ENCODE peak calls at places on chromosomes 11 and 22, in five cellular contexts. W is GM23248, R is HCT116, E is mesendoderm, S is ovary. D is an unnamed sample.

GRCh38 chr22:21688706-21689381 is 23.0 kb downstream of the PPIL2 start:
- DNase-seq in W (no peak), R (no peak), E (no peak), S (no peak), D (no peak)

GRCh38 chr22:26949193-26949592 is 291.8 kb downstream of the MIAT start:
- DNase-seq in W (peak; percentile 45), R (no peak), E (peak; percentile 15), S (peak; percentile 20), D (no peak)

GRCh38 chr11:95241673-95242072 is 10.7 kb upstream of the SESN3 start:
- DNase-seq in W (peak; percentile 56), R (no peak), E (no peak), S (no peak), D (no peak)

GRCh38 chr22:27139935-27140493 is 482.6 kb downstream of the MIAT start:
- DNase-seq in W (peak; percentile 89), R (no peak), E (no peak), S (peak; percentile 45), D (no peak)

GRCh38 chr11:119983240-119983732 is 154.6 kb downstream of the TRIM29 start:
- DNase-seq in W (no peak), R (no peak), E (no peak), S (no peak), D (no peak)

GRCh38 chr11:91947215-91947614 is 277.4 kb upstream of the FAT3 start:
- DNase-seq in W (peak; percentile 34), R (no peak), E (no peak), S (no peak), D (no peak)

GRCh38 chr11:67289651-67290479 is 762 bp downstream of the ANKRD13D start:
- DNase-seq in W (peak; percentile 57), R (no peak), E (peak; percentile 35), S (no peak), D (no peak)

GRCh38 chr11:19367051-19367709 is 126.4 kb upstream of the E2F8 start:
- DNase-seq in W (peak; percentile 90), R (no peak), E (no peak), S (no peak), D (no peak)

GRCh38 chr11:132334769-132335280 is 964.4 kb downstream of the NTM start:
- DNase-seq in W (no peak), R (no peak), E (no peak), S (no peak), D (no peak)

GRCh38 chr22:49212466-49212865 is 615.2 kb downstream of the BRD1 start:
- DNase-seq in W (no peak), R (no peak), E (no peak), S (no peak), D (peak; percentile 34)

GRCh38 chr11:111776398-111777093 is 10.4 kb upstream of the PPP2R1B start:
- DNase-seq in W (no peak), R (no peak), E (no peak), S (no peak), D (no peak)

GRCh38 chr22:41898645-41899044 is 16.2 kb downstream of the SHISA8 start:
- DNase-seq in W (no peak), R (no peak), E (no peak), S (no peak), D (no peak)

GRCh38 chr11:8942518-8943066 is at the start of gene ASCL3:
- DNase-seq in W (no peak), R (no peak), E (no peak), S (no peak), D (no peak)
- H3K36me3 ChIP-seq in W (peaks cover 3% of the 10 kb centered on the region), R (no peaks in the 10 kb centered on the region), E (no peaks in the 10 kb centered on the region), S (no peaks in the 10 kb centered on the region), D (no peaks in the 10 kb centered on the region)

DNA sequence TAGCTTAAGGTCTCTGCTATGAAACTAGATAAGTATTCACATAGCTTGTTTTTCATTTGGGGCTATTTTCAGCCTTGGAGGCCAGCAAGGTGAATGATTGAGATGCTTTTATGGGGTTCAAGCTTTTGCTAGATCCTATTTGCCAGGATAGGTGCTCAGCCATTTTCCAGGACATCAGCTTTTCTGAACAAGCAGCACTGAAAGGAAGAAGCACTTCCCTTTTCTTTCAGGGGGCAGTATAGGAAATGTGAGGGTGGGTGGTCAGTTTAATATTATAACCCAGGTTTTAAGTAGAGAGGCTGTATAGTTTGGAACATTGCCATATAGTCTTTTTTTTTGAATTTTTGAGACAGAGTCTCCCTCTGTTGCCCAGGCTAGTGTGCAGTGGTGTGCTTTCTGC is 32.7 kb downstream of the STIM1 start:
- DNase-seq in W (no peak), R (no peak), E (no peak), S (no peak), D (no peak)
- H3K4me1 ChIP-seq in W (no peaks in the 10 kb centered on the region), R (peaks cover 12% of the 10 kb centered on the region), E (no peaks in the 10 kb centered on the region), S (peaks cover 7% of the 10 kb centered on the region), D (peaks cover 13% of the 10 kb centered on the region)

DNA sequence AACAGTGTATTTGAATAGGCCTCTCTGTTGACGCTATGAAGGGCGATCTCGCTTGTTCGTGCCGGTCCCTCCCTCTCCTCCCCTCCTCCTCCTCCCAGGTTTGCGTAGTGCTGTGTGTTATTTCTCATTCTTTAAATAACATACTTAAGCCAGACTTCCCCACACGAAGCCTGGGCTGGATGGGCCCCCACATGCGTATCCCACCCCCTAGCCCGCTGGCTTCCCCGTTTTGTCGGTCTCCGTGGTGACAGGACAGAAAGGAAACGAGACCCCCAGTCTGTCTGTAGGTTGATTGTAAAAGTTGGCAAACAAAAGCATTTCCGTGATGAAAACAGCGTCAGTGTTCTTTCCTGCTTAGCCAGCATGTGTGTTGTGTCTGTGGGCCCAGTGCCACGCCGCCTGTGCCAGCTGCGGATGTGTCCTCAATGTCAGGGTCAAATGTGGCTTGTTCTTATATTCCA is 27.3 kb downstream of the FAM118A start:
- DNase-seq in W (peak; percentile 8), R (no peak), E (no peak), S (peak; percentile 70), D (no peak)
- H3K36me3 ChIP-seq in W (peaks cover 9% of the 10 kb centered on the region), R (peaks cover 36% of the 10 kb centered on the region), E (no peaks in the 10 kb centered on the region), S (no peaks in the 10 kb centered on the region), D (peaks cover 44% of the 10 kb centered on the region)

GRCh38 chr11:65916391-65916790 is 2.5 kb downstream of the C11orf68 start:
- DNase-seq in W (no peak), R (no peak), E (no peak), S (no peak), D (no peak)
- H3K4me1 ChIP-seq in W (peaks cover 70% of the 10 kb centered on the region), R (peaks cover 64% of the 10 kb centered on the region), E (peaks cover 5% of the 10 kb centered on the region), S (peaks cover 45% of the 10 kb centered on the region), D (peaks cover 80% of the 10 kb centered on the region)

GRCh38 chr11:2462986-2463765 is 18.4 kb downstream of the KCNQ1 start:
- DNase-seq in W (no peak), R (peak; percentile 45), E (no peak), S (no peak), D (no peak)
- H3K36me3 ChIP-seq in W (no peaks in the 10 kb centered on the region), R (no peaks in the 10 kb centered on the region), E (no peaks in the 10 kb centered on the region), S (no peaks in the 10 kb centered on the region), D (no peaks in the 10 kb centered on the region)

GRCh38 chr11:1747753-1748466 is 2.5 kb downstream of the IFITM10 start:
- DNase-seq in W (peak; percentile 59), R (no peak), E (no peak), S (no peak), D (no peak)

GRCh38 chr11:1748467-1749019 is 1.9 kb downstream of the IFITM10 start:
- DNase-seq in W (peak; percentile 40), R (no peak), E (no peak), S (no peak), D (no peak)

GRCh38 chr11:1750481-1750839 is at the start of gene IFITM10:
- DNase-seq in W (peak; percentile 57), R (no peak), E (no peak), S (no peak), D (no peak)

GRCh38 chr11:1749787-1750351 is 526 bp downstream of the IFITM10 start:
- DNase-seq in W (peak; percentile 98), R (no peak), E (no peak), S (no peak), D (no peak)

GRCh38 chr11:1749020-1749758 is 1.2 kb downstream of the IFITM10 start:
- DNase-seq in W (peak; percentile 79), R (no peak), E (no peak), S (no peak), D (no peak)
- H3K4me1 ChIP-seq in W (peaks cover 21% of the 10 kb centered on the region), R (no peaks in the 10 kb centered on the region), E (no peaks in the 10 kb centered on the region), S (peaks cover 6% of the 10 kb centered on the region), D (peaks cover 50% of the 10 kb centered on the region)

GRCh38 chr22:46084943-46085830 is 65.1 kb upstream of the PPARA start:
- DNase-seq in W (peak; percentile 97), R (no peak), E (no peak), S (peak; percentile 86), D (no peak)
- H3K36me3 ChIP-seq in W (peaks cover 50% of the 10 kb centered on the region), R (peaks cover 37% of the 10 kb centered on the region), E (no peaks in the 10 kb centered on the region), S (no peaks in the 10 kb centered on the region), D (peaks cover 3% of the 10 kb centered on the region)

DNA sequence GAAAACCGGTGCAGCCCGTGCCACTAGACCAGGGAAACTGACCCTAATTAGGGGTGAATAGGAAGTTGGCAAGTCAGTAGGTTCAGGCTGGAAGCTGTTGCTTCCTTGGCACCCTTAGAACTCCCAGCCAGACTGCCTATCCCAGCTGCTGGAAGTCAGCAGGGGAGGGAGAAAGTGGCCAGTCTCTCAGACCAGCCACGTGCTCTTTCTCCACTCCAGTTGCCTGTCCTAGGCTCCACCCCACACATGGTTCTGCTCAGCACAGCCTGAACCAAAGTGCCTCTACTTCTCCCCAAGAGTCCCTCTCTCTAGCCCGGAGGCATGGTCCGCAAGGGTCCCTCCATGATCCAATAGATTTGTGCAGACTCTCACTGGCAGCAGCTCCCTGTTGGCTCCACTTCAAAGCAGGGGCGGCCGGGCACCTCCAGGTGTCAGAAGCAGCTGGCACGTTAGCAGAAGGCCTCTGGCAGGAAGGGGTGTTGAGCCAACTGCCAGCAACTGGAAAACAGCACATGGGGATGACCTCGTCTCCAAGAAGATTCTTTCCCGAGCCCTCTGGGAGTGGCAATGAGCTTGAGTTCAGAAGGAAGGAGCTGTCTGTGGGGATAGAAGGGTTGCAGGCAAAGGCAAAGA is 27.7 kb downstream of the ARFGAP2 start:
- DNase-seq in W (peak; percentile 54), R (no peak), E (peak; percentile 40), S (no peak), D (no peak)
- H3K4me1 ChIP-seq in W (peaks cover 9% of the 10 kb centered on the region), R (no peaks in the 10 kb centered on the region), E (no peaks in the 10 kb centered on the region), S (peaks cover 5% of the 10 kb centered on the region), D (peaks cover 35% of the 10 kb centered on the region)

GRCh38 chr22:50224071-50224470 is 20.8 kb downstream of the TUBGCP6 start:
- DNase-seq in W (no peak), R (no peak), E (no peak), S (no peak), D (no peak)
- H3K36me3 ChIP-seq in W (no peaks in the 10 kb centered on the region), R (peaks cover 36% of the 10 kb centered on the region), E (no peaks in the 10 kb centered on the region), S (no peaks in the 10 kb centered on the region), D (no peaks in the 10 kb centered on the region)

GRCh38 chr11:12188548-12189317 is 78.3 kb downstream of the MICAL2 start:
- DNase-seq in W (no peak), R (no peak), E (no peak), S (no peak), D (no peak)
- H3K4me1 ChIP-seq in W (peaks cover 10% of the 10 kb centered on the region), R (peaks cover 13% of the 10 kb centered on the region), E (no peaks in the 10 kb centered on the region), S (peaks cover 6% of the 10 kb centered on the region), D (peaks cover 7% of the 10 kb centered on the region)

D was measured in vagina.